ENCODE peak calls at places on chromosomes 16 and 17, in five cellular contexts. K is left lobe of liver, Z is ELR, D is ureter, L is GM03348. R is an unnamed sample.

GRCh38 chr16:69709456-69710084 is 16.8 kb downstream of the NQO1 start:
- DNase-seq in K (no peak), Z (peak; percentile 85), D (no peak), L (peak; percentile 72), R (peak; percentile 76)

GRCh38 chr17:39365252-39365651 is 36.2 kb downstream of the FBXL20 start:
- DNase-seq in K (no peak), Z (peak; percentile 24), D (no peak), L (peak; percentile 66), R (peak; percentile 29)

GRCh38 chr17:60526726-60527125 is 684 bp upstream of the APPBP2 start:
- DNase-seq in K (no peak), Z (peak; percentile 28), D (no peak), L (peak; percentile 52), R (peak; percentile 15)

GRCh38 chr16:48378836-48379235 is 6.4 kb downstream of the SIAH1 start:
- DNase-seq in K (no peak), Z (no peak), D (no peak), L (no peak), R (no peak)

GRCh38 chr17:10821770-10822169 is 16.1 kb downstream of the PIRT start:
- DNase-seq in K (no peak), Z (no peak), D (no peak), L (no peak), R (no peak)

GRCh38 chr16:10937068-10937859 is 5.0 kb downstream of the DEXI start:
- DNase-seq in K (peak; percentile 81), Z (no peak), D (no peak), L (no peak), R (no peak)

GRCh38 chr16:50248845-50249244 is 17.5 kb upstream of the ADCY7 start:
- DNase-seq in K (no peak), Z (no peak), D (no peak), L (no peak), R (no peak)

GRCh38 chr17:17739388-17740066 is 58.3 kb downstream of the RAI1 start:
- DNase-seq in K (no peak), Z (peak; percentile 70), D (peak; percentile 69), L (peak; percentile 93), R (no peak)

GRCh38 chr17:47279062-47279801 is 25.6 kb downstream of the ITGB3 start:
- DNase-seq in K (no peak), Z (peak; percentile 98), D (peak; percentile 67), L (peak; percentile 90), R (peak; percentile 100)

GRCh38 chr17:78315355-78316114 is 44.3 kb downstream of the SOCS3 start:
- DNase-seq in K (no peak), Z (peak; percentile 98), D (peak; percentile 88), L (peak; percentile 91), R (peak; percentile 94)

GRCh38 chr17:83203073-83203471 is 123.7 kb downstream of the METRNL start:
- DNase-seq in K (no peak), Z (peak; percentile 100), D (peak; percentile 56), L (peak; percentile 92), R (no peak)

GRCh38 chr16:31182391-31182790 is 2.5 kb downstream of the FUS start:
- DNase-seq in K (no peak), Z (no peak), D (no peak), L (peak; percentile 44), R (no peak)

GRCh38 chr17:32807577-32807976 is 69.3 kb downstream of the MYO1D start:
- DNase-seq in K (no peak), Z (no peak), D (no peak), L (no peak), R (no peak)

GRCh38 chr16:56513972-56514371 is 5.9 kb downstream of the BBS2 start:
- DNase-seq in K (peak; percentile 59), Z (peak; percentile 78), D (peak; percentile 52), L (peak; percentile 63), R (peak; percentile 76)

GRCh38 chr17:16101440-16101839 is 101.8 kb downstream of the TTC19 start:
- DNase-seq in K (no peak), Z (no peak), D (no peak), L (no peak), R (no peak)

GRCh38 chr16:68074850-68075249 is 10.3 kb upstream of the NFATC3 start:
- DNase-seq in K (no peak), Z (no peak), D (no peak), L (no peak), R (no peak)

GRCh38 chr17:32569171-32570080 is 82.6 kb downstream of the CDK5R1 start:
- DNase-seq in K (no peak), Z (peak; percentile 32), D (no peak), L (peak; percentile 73), R (peak; percentile 43)

GRCh38 chr16:2526135-2526534 is 5.1 kb downstream of the CEMP1 start:
- DNase-seq in K (no peak), Z (no peak), D (no peak), L (no peak), R (no peak)

GRCh38 chr17:19464033-19465026 is 53.3 kb downstream of the RNF112 start:
- DNase-seq in K (no peak), Z (no peak), D (no peak), L (peak; percentile 21), R (no peak)